ENCODE peak calls at places on chromosomes 12 and 14, in seven cellular contexts. One of them, this sample, is unnamed.

GRCh38 chr12:13428538-13429265 is 232.2 kb downstream of the EMP1 start:
- DNase-seq in colonic mucosa: no peak
- DNase-seq in hippocampal formation: no peak
- DNase-seq in transverse colon: no peak
- DNase-seq in stimulated activated CD4-positive, alpha-beta T cell treated with anti-CD3 and anti-CD28 coated beads, Interleukin-4, amount 100 ng/mL, for 4 hours: no peak
- DNase-seq in CD4-positive, alpha-beta T cell: no peak
- DNase-seq in H4: no peak
- DNase-seq in this sample: no peak

GRCh38 chr12:33427071-33427470 is 12.5 kb downstream of the SYT10 start:
- DNase-seq in transverse colon: no peak
- DNase-seq in colonic mucosa: no peak
- DNase-seq in stimulated activated CD4-positive, alpha-beta T cell treated with anti-CD3 and anti-CD28 coated beads, Interleukin-4, amount 100 ng/mL, for 4 hours: no peak
- DNase-seq in H4: no peak
- DNase-seq in CD4-positive, alpha-beta T cell: no peak
- DNase-seq in hippocampal formation: no peak
- DNase-seq in this sample: no peak

GRCh38 chr14:20035449-20035848 is 389 bp downstream of the OR4K13 start:
- DNase-seq in transverse colon: no peak
- DNase-seq in stimulated activated CD4-positive, alpha-beta T cell treated with anti-CD3 and anti-CD28 coated beads, Interleukin-4, amount 100 ng/mL, for 4 hours: no peak
- DNase-seq in CD4-positive, alpha-beta T cell: no peak
- DNase-seq in colonic mucosa: no peak
- DNase-seq in H4: no peak
- DNase-seq in hippocampal formation: no peak
- DNase-seq in this sample: no peak

GRCh38 chr12:28998662-28999120 is 150.4 kb upstream of the FAR2 start:
- DNase-seq in CD4-positive, alpha-beta T cell: no peak
- DNase-seq in transverse colon: no peak
- DNase-seq in colonic mucosa: no peak
- DNase-seq in stimulated activated CD4-positive, alpha-beta T cell treated with anti-CD3 and anti-CD28 coated beads, Interleukin-4, amount 100 ng/mL, for 4 hours: no peak
- DNase-seq in hippocampal formation: peak
- DNase-seq in H4: peak
- DNase-seq in this sample: no peak

GRCh38 chr12:57763881-57764661 is 2.8 kb downstream of the CYP27B1 start:
- DNase-seq in stimulated activated CD4-positive, alpha-beta T cell treated with anti-CD3 and anti-CD28 coated beads, Interleukin-4, amount 100 ng/mL, for 4 hours: no peak
- DNase-seq in hippocampal formation: no peak
- DNase-seq in CD4-positive, alpha-beta T cell: no peak
- DNase-seq in colonic mucosa: no peak
- DNase-seq in transverse colon: no peak
- DNase-seq in H4: no peak
- DNase-seq in this sample: no peak

GRCh38 chr12:20372326-20373097 is 4.2 kb downstream of the PDE3A start:
- DNase-seq in CD4-positive, alpha-beta T cell: no peak
- DNase-seq in transverse colon: no peak
- DNase-seq in stimulated activated CD4-positive, alpha-beta T cell treated with anti-CD3 and anti-CD28 coated beads, Interleukin-4, amount 100 ng/mL, for 4 hours: no peak
- DNase-seq in colonic mucosa: no peak
- DNase-seq in hippocampal formation: no peak
- DNase-seq in H4: no peak
- DNase-seq in this sample: no peak

GRCh38 chr14:22848391-22849164 is 12.2 kb downstream of the MMP14 start:
- DNase-seq in H4: peak
- DNase-seq in stimulated activated CD4-positive, alpha-beta T cell treated with anti-CD3 and anti-CD28 coated beads, Interleukin-4, amount 100 ng/mL, for 4 hours: no peak
- DNase-seq in CD4-positive, alpha-beta T cell: no peak
- DNase-seq in transverse colon: peak
- DNase-seq in hippocampal formation: no peak
- DNase-seq in colonic mucosa: peak
- DNase-seq in this sample: peak

GRCh38 chr12:27965411-27965810 is 7.1 kb downstream of the PTHLH start:
- DNase-seq in hippocampal formation: no peak
- DNase-seq in colonic mucosa: no peak
- DNase-seq in CD4-positive, alpha-beta T cell: no peak
- DNase-seq in transverse colon: no peak
- DNase-seq in stimulated activated CD4-positive, alpha-beta T cell treated with anti-CD3 and anti-CD28 coated beads, Interleukin-4, amount 100 ng/mL, for 4 hours: no peak
- DNase-seq in H4: no peak
- DNase-seq in this sample: no peak

GRCh38 chr12:132030367-132031038 is 80.8 kb downstream of the EP400 start:
- DNase-seq in stimulated activated CD4-positive, alpha-beta T cell treated with anti-CD3 and anti-CD28 coated beads, Interleukin-4, amount 100 ng/mL, for 4 hours: no peak
- DNase-seq in transverse colon: no peak
- DNase-seq in colonic mucosa: no peak
- DNase-seq in hippocampal formation: peak
- DNase-seq in CD4-positive, alpha-beta T cell: no peak
- DNase-seq in H4: no peak
- DNase-seq in this sample: no peak

GRCh38 chr12:24922109-24922508 is 26.8 kb downstream of the BCAT1 start:
- DNase-seq in hippocampal formation: no peak
- DNase-seq in transverse colon: no peak
- DNase-seq in CD4-positive, alpha-beta T cell: no peak
- DNase-seq in H4: no peak
- DNase-seq in stimulated activated CD4-positive, alpha-beta T cell treated with anti-CD3 and anti-CD28 coated beads, Interleukin-4, amount 100 ng/mL, for 4 hours: no peak
- DNase-seq in colonic mucosa: no peak
- DNase-seq in this sample: no peak

GRCh38 chr12:52439845-52440244 is 5.7 kb upstream of the KRT75 start:
- DNase-seq in CD4-positive, alpha-beta T cell: no peak
- DNase-seq in H4: no peak
- DNase-seq in hippocampal formation: no peak
- DNase-seq in stimulated activated CD4-positive, alpha-beta T cell treated with anti-CD3 and anti-CD28 coated beads, Interleukin-4, amount 100 ng/mL, for 4 hours: no peak
- DNase-seq in transverse colon: no peak
- DNase-seq in colonic mucosa: no peak
- DNase-seq in this sample: no peak

GRCh38 chr14:31122921-31123320 is 84.7 kb downstream of the HECTD1 start:
- DNase-seq in stimulated activated CD4-positive, alpha-beta T cell treated with anti-CD3 and anti-CD28 coated beads, Interleukin-4, amount 100 ng/mL, for 4 hours: no peak
- DNase-seq in H4: no peak
- DNase-seq in hippocampal formation: no peak
- DNase-seq in CD4-positive, alpha-beta T cell: no peak
- DNase-seq in colonic mucosa: no peak
- DNase-seq in transverse colon: no peak
- DNase-seq in this sample: no peak

GRCh38 chr12:67925551-67925950 is 63.7 kb upstream of the IFNG-AS1 start:
- DNase-seq in H4: no peak
- DNase-seq in hippocampal formation: no peak
- DNase-seq in stimulated activated CD4-positive, alpha-beta T cell treated with anti-CD3 and anti-CD28 coated beads, Interleukin-4, amount 100 ng/mL, for 4 hours: no peak
- DNase-seq in transverse colon: no peak
- DNase-seq in colonic mucosa: no peak
- DNase-seq in CD4-positive, alpha-beta T cell: no peak
- DNase-seq in this sample: no peak

GRCh38 chr12:75979181-75979580 is 52.4 kb downstream of the PHLDA1 start:
- DNase-seq in stimulated activated CD4-positive, alpha-beta T cell treated with anti-CD3 and anti-CD28 coated beads, Interleukin-4, amount 100 ng/mL, for 4 hours: no peak
- DNase-seq in colonic mucosa: no peak
- DNase-seq in H4: peak
- DNase-seq in CD4-positive, alpha-beta T cell: no peak
- DNase-seq in transverse colon: no peak
- DNase-seq in hippocampal formation: no peak
- DNase-seq in this sample: no peak

GRCh38 chr12:131511391-131511802 is 199.5 kb upstream of the SFSWAP start:
- DNase-seq in transverse colon: peak
- DNase-seq in hippocampal formation: no peak
- DNase-seq in CD4-positive, alpha-beta T cell: peak
- DNase-seq in stimulated activated CD4-positive, alpha-beta T cell treated with anti-CD3 and anti-CD28 coated beads, Interleukin-4, amount 100 ng/mL, for 4 hours: peak
- DNase-seq in colonic mucosa: no peak
- DNase-seq in H4: no peak
- DNase-seq in this sample: no peak

GRCh38 chr14:81144811-81145598 is 75.8 kb downstream of the GTF2A1 start:
- DNase-seq in H4: no peak
- DNase-seq in CD4-positive, alpha-beta T cell: no peak
- DNase-seq in transverse colon: no peak
- DNase-seq in stimulated activated CD4-positive, alpha-beta T cell treated with anti-CD3 and anti-CD28 coated beads, Interleukin-4, amount 100 ng/mL, for 4 hours: no peak
- DNase-seq in hippocampal formation: no peak
- DNase-seq in colonic mucosa: no peak
- DNase-seq in this sample: no peak

GRCh38 chr14:38090506-38090905 is 117.2 kb upstream of the SSTR1 start:
- DNase-seq in colonic mucosa: no peak
- DNase-seq in H4: no peak
- DNase-seq in transverse colon: no peak
- DNase-seq in hippocampal formation: no peak
- DNase-seq in CD4-positive, alpha-beta T cell: no peak
- DNase-seq in stimulated activated CD4-positive, alpha-beta T cell treated with anti-CD3 and anti-CD28 coated beads, Interleukin-4, amount 100 ng/mL, for 4 hours: no peak
- DNase-seq in this sample: no peak

GRCh38 chr12:94963649-94964048 is 39.8 kb downstream of the NDUFA12 start:
- DNase-seq in stimulated activated CD4-positive, alpha-beta T cell treated with anti-CD3 and anti-CD28 coated beads, Interleukin-4, amount 100 ng/mL, for 4 hours: no peak
- DNase-seq in hippocampal formation: no peak
- DNase-seq in H4: no peak
- DNase-seq in CD4-positive, alpha-beta T cell: no peak
- DNase-seq in colonic mucosa: no peak
- DNase-seq in transverse colon: no peak
- DNase-seq in this sample: no peak

GRCh38 chr12:111311011-111311410 is 57.9 kb downstream of the PHETA1 start:
- DNase-seq in CD4-positive, alpha-beta T cell: no peak
- DNase-seq in hippocampal formation: no peak
- DNase-seq in colonic mucosa: no peak
- DNase-seq in transverse colon: no peak
- DNase-seq in H4: peak
- DNase-seq in stimulated activated CD4-positive, alpha-beta T cell treated with anti-CD3 and anti-CD28 coated beads, Interleukin-4, amount 100 ng/mL, for 4 hours: no peak
- DNase-seq in this sample: no peak

GRCh38 chr14:33618361-33619095 is 332.3 kb downstream of the EGLN3 start:
- DNase-seq in transverse colon: no peak
- DNase-seq in CD4-positive, alpha-beta T cell: no peak
- DNase-seq in H4: no peak
- DNase-seq in colonic mucosa: no peak
- DNase-seq in hippocampal formation: no peak
- DNase-seq in stimulated activated CD4-positive, alpha-beta T cell treated with anti-CD3 and anti-CD28 coated beads, Interleukin-4, amount 100 ng/mL, for 4 hours: no peak
- DNase-seq in this sample: no peak

GRCh38 chr14:28143340-28143739 is 623.2 kb upstream of the FOXG1 start:
- DNase-seq in colonic mucosa: no peak
- DNase-seq in transverse colon: no peak
- DNase-seq in hippocampal formation: no peak
- DNase-seq in stimulated activated CD4-positive, alpha-beta T cell treated with anti-CD3 and anti-CD28 coated beads, Interleukin-4, amount 100 ng/mL, for 4 hours: no peak
- DNase-seq in H4: no peak
- DNase-seq in CD4-positive, alpha-beta T cell: no peak
- DNase-seq in this sample: no peak

GRCh38 chr14:67387195-67387594 is 24.8 kb downstream of the PLEK2 start:
- DNase-seq in CD4-positive, alpha-beta T cell: no peak
- DNase-seq in colonic mucosa: no peak
- DNase-seq in hippocampal formation: no peak
- DNase-seq in stimulated activated CD4-positive, alpha-beta T cell treated with anti-CD3 and anti-CD28 coated beads, Interleukin-4, amount 100 ng/mL, for 4 hours: no peak
- DNase-seq in transverse colon: no peak
- DNase-seq in H4: no peak
- DNase-seq in this sample: no peak

GRCh38 chr12:6316921-6317692 is 6.6 kb downstream of the PLEKHG6 start:
- DNase-seq in hippocampal formation: no peak
- DNase-seq in H4: no peak
- DNase-seq in colonic mucosa: no peak
- DNase-seq in transverse colon: no peak
- DNase-seq in stimulated activated CD4-positive, alpha-beta T cell treated with anti-CD3 and anti-CD28 coated beads, Interleukin-4, amount 100 ng/mL, for 4 hours: no peak
- DNase-seq in CD4-positive, alpha-beta T cell: no peak
- DNase-seq in this sample: no peak

GRCh38 chr14:59484611-59485174 is 376 bp downstream of the JKAMP start:
- DNase-seq in hippocampal formation: peak
- DNase-seq in H4: no peak
- DNase-seq in stimulated activated CD4-positive, alpha-beta T cell treated with anti-CD3 and anti-CD28 coated beads, Interleukin-4, amount 100 ng/mL, for 4 hours: no peak
- DNase-seq in CD4-positive, alpha-beta T cell: no peak
- DNase-seq in transverse colon: no peak
- DNase-seq in colonic mucosa: no peak
- DNase-seq in this sample: no peak

GRCh38 chr12:53236443-53237111 is 4.6 kb upstream of the RARG start:
- DNase-seq in CD4-positive, alpha-beta T cell: no peak
- DNase-seq in colonic mucosa: no peak
- DNase-seq in hippocampal formation: no peak
- DNase-seq in stimulated activated CD4-positive, alpha-beta T cell treated with anti-CD3 and anti-CD28 coated beads, Interleukin-4, amount 100 ng/mL, for 4 hours: no peak
- DNase-seq in H4: no peak
- DNase-seq in transverse colon: no peak
- DNase-seq in this sample: no peak

GRCh38 chr12:65334534-65334933 is 56.1 kb downstream of the MSRB3 start:
- DNase-seq in stimulated activated CD4-positive, alpha-beta T cell treated with anti-CD3 and anti-CD28 coated beads, Interleukin-4, amount 100 ng/mL, for 4 hours: no peak
- DNase-seq in hippocampal formation: no peak
- DNase-seq in transverse colon: no peak
- DNase-seq in H4: no peak
- DNase-seq in CD4-positive, alpha-beta T cell: no peak
- DNase-seq in colonic mucosa: no peak
- DNase-seq in this sample: no peak

GRCh38 chr14:90883782-90884181 is 67.6 kb upstream of the TTC7B start:
- DNase-seq in transverse colon: no peak
- DNase-seq in hippocampal formation: no peak
- DNase-seq in stimulated activated CD4-positive, alpha-beta T cell treated with anti-CD3 and anti-CD28 coated beads, Interleukin-4, amount 100 ng/mL, for 4 hours: no peak
- DNase-seq in CD4-positive, alpha-beta T cell: no peak
- DNase-seq in H4: no peak
- DNase-seq in colonic mucosa: no peak
- DNase-seq in this sample: no peak

GRCh38 chr14:93784878-93785277 is 3.4 kb downstream of the PRIMA1 start:
- DNase-seq in hippocampal formation: no peak
- DNase-seq in CD4-positive, alpha-beta T cell: no peak
- DNase-seq in H4: no peak
- DNase-seq in colonic mucosa: no peak
- DNase-seq in transverse colon: no peak
- DNase-seq in stimulated activated CD4-positive, alpha-beta T cell treated with anti-CD3 and anti-CD28 coated beads, Interleukin-4, amount 100 ng/mL, for 4 hours: no peak
- DNase-seq in this sample: no peak

GRCh38 chr12:59007620-59008019 is 87.3 kb upstream of the LRIG3 start:
- DNase-seq in CD4-positive, alpha-beta T cell: no peak
- DNase-seq in stimulated activated CD4-positive, alpha-beta T cell treated with anti-CD3 and anti-CD28 coated beads, Interleukin-4, amount 100 ng/mL, for 4 hours: no peak
- DNase-seq in H4: no peak
- DNase-seq in transverse colon: no peak
- DNase-seq in colonic mucosa: no peak
- DNase-seq in hippocampal formation: no peak
- DNase-seq in this sample: no peak

GRCh38 chr14:105392161-105393090 is 5.9 kb upstream of the TEX22 start:
- DNase-seq in CD4-positive, alpha-beta T cell: no peak
- DNase-seq in H4: no peak
- DNase-seq in colonic mucosa: no peak
- DNase-seq in stimulated activated CD4-positive, alpha-beta T cell treated with anti-CD3 and anti-CD28 coated beads, Interleukin-4, amount 100 ng/mL, for 4 hours: no peak
- DNase-seq in transverse colon: no peak
- DNase-seq in hippocampal formation: no peak
- DNase-seq in this sample: peak

This sample was measured in sciatic nerve.